ENCODE peak calls at places on chromosomes 4 and X, in six cellular contexts. Q is IMR-90, R is mesenchymal stem cell, Z is H1, X is mesendoderm, I is neuronal stem cell. J is an unnamed sample.

GRCh38 chr4:53015681-53016080 is 153.6 kb downstream of the RASL11B start:
- DNase-seq in Q (peak; percentile 81), R (peak; percentile 73), Z (no peak), X (peak; percentile 53), I (peak; percentile 48), J (peak; percentile 37)

GRCh38 chr4:72567821-72568620 is 1.0 kb downstream of the ADAMTS3 start:
- DNase-seq in Q (peak; percentile 77), R (peak; percentile 86), Z (peak; percentile 75), X (peak; percentile 99), I (peak; percentile 78), J (peak; percentile 94)

GRCh38 chr4:63017300-63017699 is 1392.0 kb downstream of the TECRL start:
- DNase-seq in Q (no peak), R (no peak), Z (no peak), X (no peak), I (no peak), J (no peak)

GRCh38 chr4:112073201-112073600 is 72.1 kb upstream of the FAM241A start:
- DNase-seq in Q (no peak), R (no peak), Z (no peak), X (no peak), I (no peak), J (no peak)

GRCh38 chrX:14916017-14916674 is 42.9 kb downstream of the MOSPD2 start:
- DNase-seq in Q (peak; percentile 81), R (peak; percentile 22), Z (no peak), X (no peak), I (no peak), J (no peak)

GRCh38 chrX:12329476-12329875 is 191.2 kb downstream of the FRMPD4 start:
- DNase-seq in Q (no peak), R (no peak), Z (no peak), X (no peak), I (no peak), J (no peak)

GRCh38 chrX:103211012-103211715 is 3.7 kb upstream of the BEX4 start:
- DNase-seq in Q (peak; percentile 34), R (peak; percentile 61), Z (no peak), X (peak; percentile 65), I (peak; percentile 31), J (peak; percentile 65)

GRCh38 chr4:33171873-33172550 is 2451.8 kb downstream of the PCDH7 start:
- DNase-seq in Q (no peak), R (no peak), Z (no peak), X (no peak), I (no peak), J (no peak)

GRCh38 chr4:73440653-73441052 is 4.6 kb downstream of the AFP start:
- DNase-seq in Q (no peak), R (no peak), Z (no peak), X (no peak), I (no peak), J (no peak)

GRCh38 chr4:4575284-4576211 is 33.7 kb upstream of the STX18 start:
- DNase-seq in Q (peak; percentile 18), R (peak; percentile 72), Z (peak; percentile 83), X (peak; percentile 94), I (peak; percentile 83), J (peak; percentile 84)

GRCh38 chr4:2256781-2257191 is 5.1 kb downstream of the MXD4 start:
- DNase-seq in Q (no peak), R (no peak), Z (peak; percentile 40), X (no peak), I (no peak), J (no peak)

GRCh38 chrX:147962476-147962875 is 18.7 kb upstream of the FMR1NB start:
- DNase-seq in Q (no peak), R (no peak), Z (no peak), X (no peak), I (no peak), J (no peak)

GRCh38 chrX:110082156-110082555 is 79.2 kb downstream of the TMEM164 start:
- DNase-seq in Q (peak; percentile 93), R (peak; percentile 81), Z (no peak), X (no peak), I (no peak), J (no peak)

DNA sequence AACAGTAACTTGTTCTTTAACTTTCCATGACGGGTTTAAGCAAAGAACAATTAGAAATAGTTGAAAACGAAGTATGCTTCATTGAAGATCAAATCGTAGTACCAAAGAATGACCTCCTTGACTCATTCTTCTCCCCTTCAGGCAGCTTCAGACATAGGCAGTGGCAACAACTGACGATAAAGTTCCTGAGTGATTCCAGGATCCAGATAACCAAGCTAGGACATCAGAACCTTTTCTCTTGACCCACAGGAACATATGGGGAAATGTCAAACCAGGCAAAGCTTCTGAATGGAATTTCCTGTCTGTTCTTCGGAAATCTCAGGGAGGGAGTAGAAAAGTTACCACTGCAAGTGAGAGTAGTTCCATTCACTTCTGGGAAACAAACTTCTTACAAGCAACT is 74.2 kb downstream of the HS3ST1 start:
- DNase-seq in Q (no peak), R (no peak), Z (no peak), X (no peak), I (no peak), J (no peak)
- H2BK120ac ChIP-seq in Q (no peak overlapping the region), R (no peak overlapping the region), Z (no peak overlapping the region), X (no peak overlapping the region), I (no peak overlapping the region), J (no peak overlapping the region)

GRCh38 chrX:3516051-3516541 is 169.6 kb upstream of the MXRA5 start:
- DNase-seq in Q (peak; percentile 63), R (no peak), Z (no peak), X (no peak), I (no peak), J (no peak)

GRCh38 chrX:3520987-3521875 is 174.8 kb upstream of the MXRA5 start:
- DNase-seq in Q (peak; percentile 57), R (peak; percentile 45), Z (no peak), X (no peak), I (no peak), J (no peak)

GRCh38 chrX:3522016-3522690 is 175.7 kb upstream of the MXRA5 start:
- DNase-seq in Q (peak; percentile 82), R (peak; percentile 20), Z (no peak), X (no peak), I (no peak), J (no peak)

GRCh38 chrX:3518870-3519269 is 172.4 kb upstream of the MXRA5 start:
- DNase-seq in Q (peak; percentile 92), R (peak; percentile 87), Z (no peak), X (peak; percentile 11), I (no peak), J (peak; percentile 30)

GRCh38 chrX:3520458-3520857 is 174.0 kb upstream of the MXRA5 start:
- DNase-seq in Q (no peak), R (no peak), Z (no peak), X (no peak), I (no peak), J (no peak)
- H2BK15ac ChIP-seq in Q (peak overlapping the region; percentile 70), R (no peak overlapping the region), Z (no peak overlapping the region), X (no peak overlapping the region), I (no peak overlapping the region), J (no peak overlapping the region)

GRCh38 chr4:182848685-182849084 is 68.5 kb downstream of the DCTD start:
- DNase-seq in Q (no peak), R (no peak), Z (no peak), X (no peak), I (no peak), J (no peak)
- H2BK120ac ChIP-seq in Q (no peak overlapping the region), R (no peak overlapping the region), Z (no peak overlapping the region), X (no peak overlapping the region), I (no peak overlapping the region), J (no peak overlapping the region)

GRCh38 chrX:139973290-139973689 is 8.0 kb upstream of the CXorf66 start:
- DNase-seq in Q (no peak), R (no peak), Z (no peak), X (no peak), I (no peak), J (no peak)
- H2BK15ac ChIP-seq in Q (no peak overlapping the region), R (no peak overlapping the region), Z (no peak overlapping the region), X (no peak overlapping the region), I (no peak overlapping the region), J (no peak overlapping the region)

DNA sequence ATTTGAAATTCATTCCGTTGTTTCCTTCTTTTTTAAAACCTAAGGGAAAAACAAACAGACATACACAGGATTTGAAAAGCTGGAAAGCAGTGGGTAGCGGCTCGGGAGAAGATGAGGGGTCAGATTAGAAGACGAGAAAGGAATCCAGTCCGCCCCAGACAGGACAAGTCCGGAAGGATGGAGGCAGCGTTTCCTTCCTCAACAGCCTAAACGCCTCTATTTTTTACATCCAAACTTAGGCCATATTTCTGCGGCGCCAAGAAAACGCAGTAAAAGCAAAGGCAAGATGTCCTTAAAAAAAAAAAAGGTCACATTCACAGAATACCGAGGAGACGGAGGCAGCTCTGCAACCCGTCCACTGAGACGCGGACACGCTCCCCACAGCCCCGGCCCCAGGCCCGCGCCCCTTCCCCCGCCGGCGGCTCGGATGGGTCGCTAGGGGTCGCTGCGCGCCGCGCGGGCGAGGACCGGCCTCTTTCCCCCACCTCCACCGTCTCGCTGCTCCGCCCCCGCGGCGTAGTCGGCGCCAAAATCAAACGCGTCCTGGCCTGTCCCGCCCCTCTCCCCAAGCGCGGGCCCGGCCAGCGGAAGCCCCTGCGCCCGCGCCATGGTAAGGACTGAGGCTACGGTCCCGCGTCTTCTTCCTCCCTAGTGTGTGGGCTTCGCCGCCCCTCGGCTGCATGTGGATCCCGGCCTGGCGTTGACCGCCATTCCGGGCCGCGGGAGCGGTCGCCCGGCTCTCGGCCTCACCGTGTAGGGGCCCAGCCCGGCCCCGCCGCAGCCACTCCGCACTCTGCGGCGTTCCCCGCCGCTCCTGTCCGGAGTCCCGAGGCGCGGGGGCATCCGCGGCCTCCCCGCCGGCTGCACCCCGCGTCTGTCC is at the start of gene MND1:
- DNase-seq in Q (peak; percentile 71), R (peak; percentile 73), Z (peak; percentile 96), X (peak; percentile 96), I (peak; percentile 92), J (peak; percentile 93)
- H2BK120ac ChIP-seq in Q (peak within 1 kb of the TSS; percentile 35), R (no peak within 1 kb of the TSS), Z (no peak within 1 kb of the TSS), X (no peak within 1 kb of the TSS), I (peak within 1 kb of the TSS; percentile 94), J (no peak within 1 kb of the TSS)